ENCODE peak calls at places on chromosomes 1 and 21, in eight cellular contexts. N is heart left ventricle, J is uterus, H is K562, V is suprapubic skin, O is body of pancreas, D is tibial nerve, Z is gastrocnemius medialis. A is an unnamed sample. For H3K27me3, the result is how much of the 10 kb centered on the place peaks cover.

GRCh38 chr21:31733521-31734149 is 1.7 kb upstream of the SCAF4 start:
- DNase-seq in J (no peak), O (no peak), V (no peak), D (no peak), N (no peak), H (peak), Z (no peak), A (no peak)

GRCh38 chr1:9317591-9318331 is 25.1 kb downstream of the SPSB1 start:
- DNase-seq in N (peak), O (no peak), Z (no peak), V (peak), J (peak), H (no peak), D (no peak), A (no peak)

GRCh38 chr1:19349999-19350398 is 37.9 kb downstream of the SLC66A1 start:
- DNase-seq in N (no peak), O (no peak), H (no peak), Z (no peak), J (no peak), D (no peak), V (no peak), A (no peak)

GRCh38 chr1:205188132-205188531 is 23.4 kb downstream of the DSTYK start:
- DNase-seq in O (no peak), Z (no peak), J (no peak), V (no peak), H (no peak), D (no peak), N (no peak), A (no peak)

GRCh38 chr21:23524685-23525084 is 2082.6 kb downstream of the MRPL39 start:
- DNase-seq in N (no peak), J (no peak), H (no peak), V (no peak), O (no peak), Z (no peak), D (no peak), A (no peak)

GRCh38 chr1:94273111-94273510 is 35.7 kb upstream of the ARHGAP29 start:
- DNase-seq in H (no peak), V (no peak), D (no peak), Z (no peak), J (no peak), N (no peak), O (no peak), A (no peak)

GRCh38 chr1:65165269-65166002 is 17.4 kb downstream of the AK4 start:
- DNase-seq in D (no peak), N (no peak), H (peak), Z (no peak), V (peak), O (no peak), J (no peak), A (no peak)

GRCh38 chr1:17494114-17494729 is 45.3 kb upstream of the ARHGEF10L start:
- DNase-seq in H (peak), V (peak), J (peak), O (peak), Z (peak), D (peak), N (peak), A (peak)

GRCh38 chr1:53148123-53148522 is 5.7 kb upstream of the SLC1A7 start:
- DNase-seq in H (no peak), V (no peak), N (no peak), J (no peak), Z (no peak), O (no peak), D (no peak), A (no peak)

GRCh38 chr1:64236584-64236983 is 33.2 kb downstream of the UBE2U start:
- DNase-seq in J (no peak), H (no peak), V (no peak), O (no peak), D (no peak), N (no peak), Z (no peak), A (no peak)

GRCh38 chr1:17028662-17029188 is 17.0 kb upstream of the ATP13A2 start:
- DNase-seq in V (no peak), D (no peak), O (peak), Z (no peak), J (no peak), N (no peak), H (no peak), A (peak)

GRCh38 chr21:32929633-32930038 is 96.1 kb upstream of the OLIG2 start:
- DNase-seq in N (no peak), O (no peak), J (no peak), V (no peak), D (no peak), H (no peak), Z (no peak), A (no peak)

GRCh38 chr1:3494321-3495308 is 40.1 kb downstream of the ARHGEF16 start:
- DNase-seq in J (no peak), O (no peak), H (no peak), Z (no peak), V (no peak), D (no peak), N (no peak), A (no peak)

GRCh38 chr1:234915923-234916675 is 212.5 kb downstream of the TOMM20 start:
- DNase-seq in H (no peak), V (peak), N (no peak), O (no peak), J (peak), Z (peak), D (no peak), A (no peak)

GRCh38 chr1:23444104-23444533 is 19.6 kb upstream of the TCEA3 start:
- DNase-seq in O (no peak), D (peak), V (peak), J (peak), H (no peak), N (peak), Z (peak), A (peak)

GRCh38 chr1:146019225-146020057 is 2.1 kb downstream of the HJV start:
- DNase-seq in D (no peak), H (no peak), O (no peak), Z (peak), N (no peak), J (no peak), V (no peak), A (peak)

GRCh38 chr1:20051218-20051829 is 18.7 kb upstream of the PLA2G5 start:
- DNase-seq in J (no peak), O (no peak), H (no peak), N (no peak), V (no peak), Z (no peak), D (no peak), A (no peak)

GRCh38 chr1:35605882-35606182 is 32.7 kb downstream of the TFAP2E start:
- DNase-seq in N (no peak), O (no peak), D (no peak), Z (no peak), H (no peak), V (no peak), J (no peak), A (no peak)

GRCh38 chr1:36157973-36158826 is 2.2 kb downstream of the MAP7D1 start:
- DNase-seq in Z (no peak), N (no peak), V (no peak), H (no peak), D (no peak), O (no peak), J (no peak), A (no peak)

GRCh38 chr21:14545906-14546480 is at the start of gene SAMSN1:
- DNase-seq in V (no peak), D (no peak), Z (peak), O (no peak), N (peak), J (no peak), H (peak), A (peak)

GRCh38 chr1:100883963-100884362 is 10.7 kb downstream of the EXTL2 start:
- DNase-seq in O (no peak), D (no peak), Z (no peak), V (no peak), N (no peak), H (no peak), J (no peak), A (no peak)

GRCh38 chr1:222171005-222171404 is 376.9 kb downstream of the HHIPL2 start:
- DNase-seq in Z (no peak), V (no peak), D (no peak), O (no peak), N (no peak), J (no peak), H (no peak), A (no peak)

GRCh38 chr1:36155560-36156328 is at the start of gene MAP7D1:
- DNase-seq in D (peak), H (peak), J (peak), O (peak), Z (peak), N (peak), V (peak), A (peak)

GRCh38 chr1:214003233-214003632 is 15.5 kb downstream of the PROX1 start:
- DNase-seq in J (no peak), Z (no peak), D (no peak), V (no peak), N (no peak), O (no peak), H (peak), A (no peak)

GRCh38 chr1:230066466-230067404 is at the start of gene GALNT2:
- DNase-seq in H (peak), V (peak), D (peak), O (peak), N (peak), Z (peak), J (peak), A (peak)

GRCh38 chr21:32403201-32403701 is 9.3 kb upstream of the EVA1C start:
- DNase-seq in O (peak), D (no peak), H (peak), N (peak), V (peak), J (peak), Z (no peak), A (peak)

GRCh38 chr21:26226724-26227123 is 56.2 kb upstream of the APP start:
- DNase-seq in D (no peak), H (no peak), Z (no peak), O (no peak), J (no peak), N (no peak), V (no peak), A (no peak)

GRCh38 chr1:154730251-154730650 is 122.3 kb upstream of the ADAR start:
- DNase-seq in V (no peak), H (no peak), D (no peak), Z (no peak), N (no peak), J (no peak), O (no peak), A (no peak)

GRCh38 chr1:106278706-106279105 is 777.8 kb upstream of the PRMT6 start:
- DNase-seq in J (no peak), Z (no peak), O (no peak), N (no peak), V (no peak), D (no peak), H (no peak), A (no peak)

GRCh38 chr1:84497631-84498278 is 8.4 kb upstream of the SPATA1 start:
- DNase-seq in V (no peak), H (no peak), Z (no peak), O (no peak), D (no peak), N (no peak), J (no peak), A (no peak)

GRCh38 chr1:111045033-111045722 is 81.5 kb upstream of the LRIF1 start:
- DNase-seq in V (no peak), H (no peak), Z (no peak), O (peak), D (no peak), J (no peak), N (no peak), A (no peak)

GRCh38 chr1:52119291-52119690 is 22.6 kb upstream of the ZFYVE9 start:
- DNase-seq in J (no peak), H (no peak), O (no peak), D (no peak), Z (no peak), V (no peak), N (no peak), A (no peak)

GRCh38 chr1:67535474-67535873 is 105.3 kb upstream of the SERBP1 start:
- DNase-seq in N (peak), Z (peak), V (peak), J (peak), H (peak), O (peak), D (peak), A (peak)

GRCh38 chr1:82783025-82783424 is 982.3 kb downstream of the ADGRL2 start:
- DNase-seq in H (no peak), V (no peak), J (no peak), Z (no peak), N (no peak), D (no peak), O (no peak), A (no peak)

GRCh38 chr1:150551784-150552691 is 2.8 kb downstream of the ADAMTSL4 start:
- DNase-seq in J (peak), N (peak), O (no peak), D (peak), Z (peak), V (peak), H (peak), A (peak)

GRCh38 chr1:208928335-208928734 is 655.2 kb upstream of the CAMK1G start:
- DNase-seq in J (no peak), H (no peak), N (no peak), D (no peak), V (no peak), Z (no peak), O (no peak), A (no peak)

GRCh38 chr21:37047079-37047478 is 25.8 kb downstream of the PIGP start:
- DNase-seq in O (no peak), H (no peak), D (no peak), J (no peak), V (no peak), N (no peak), Z (no peak), A (no peak)
- TF ChIP-seq POLR2A in O (no peak), H (no peak), D (no peak), J (no peak), V (no peak), N (no peak), Z (no peak), A (no peak)

DNA sequence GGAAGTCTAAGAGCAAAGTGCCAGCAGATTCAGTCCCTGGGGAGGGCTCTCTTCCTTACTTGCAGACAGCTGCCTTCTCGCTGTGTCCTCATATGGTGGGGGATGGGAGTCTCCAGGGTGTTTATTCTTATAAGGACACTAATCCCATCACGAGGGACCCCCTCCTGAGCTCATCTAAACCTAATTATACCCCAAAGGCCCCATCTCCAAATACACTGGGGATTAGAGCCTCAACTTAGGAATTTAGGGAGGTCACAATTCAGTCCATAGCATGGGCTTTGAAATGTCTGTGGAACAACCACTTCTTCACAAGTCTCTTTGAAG is 34.7 kb upstream of the ZC3H12A start:
- DNase-seq in H (no peak), Z (no peak), N (no peak), J (no peak), O (no peak), V (no peak), D (no peak), A (no peak)
- H3K27me3 ChIP-seq in H (under half), Z (under half), N (under half), J (under half), O (under half), V (under half), D (under half), A (under half)

DNA sequence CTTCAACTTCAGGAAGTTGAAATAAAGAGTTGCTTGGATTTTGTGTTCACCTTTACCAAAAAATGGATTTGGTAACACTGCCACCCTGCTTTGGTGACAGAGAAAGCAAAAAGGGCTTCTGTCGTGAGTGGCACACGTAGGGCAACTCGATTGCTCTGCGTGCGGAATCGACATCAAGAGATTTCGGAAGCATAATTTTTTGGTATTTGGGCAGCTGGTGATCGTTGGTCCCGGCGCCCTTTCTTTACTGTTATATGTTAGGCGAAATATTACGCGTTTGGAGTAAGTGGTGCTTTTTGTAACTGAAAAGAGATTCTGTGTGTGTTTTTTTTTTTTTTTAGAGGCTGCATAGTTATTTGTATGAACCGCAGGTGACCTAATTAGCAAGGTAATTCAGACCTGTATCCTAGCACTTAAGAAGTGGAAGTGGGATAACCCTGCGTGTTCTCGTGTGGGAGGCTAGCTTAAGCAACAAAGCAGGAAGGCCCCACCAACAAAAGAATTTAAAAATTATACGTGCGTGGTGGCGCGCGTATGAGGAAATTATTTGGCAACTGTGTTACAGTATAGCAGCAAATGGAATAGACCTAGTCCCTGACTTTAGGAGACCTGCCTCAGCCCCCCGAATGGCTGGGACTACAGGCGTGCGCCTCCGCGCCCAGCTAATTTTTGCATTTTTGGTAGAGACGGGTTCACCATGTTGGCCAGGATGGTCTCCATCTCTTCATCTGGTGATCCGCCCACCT is at the start of gene RNU11:
- DNase-seq in V (peak), J (peak), H (peak), N (peak), D (peak), Z (peak), O (peak), A (peak)
- TF ChIP-seq POLR2A in V (peak), J (peak), H (peak), N (peak), D (peak), Z (peak), O (peak), A (peak)

DNA sequence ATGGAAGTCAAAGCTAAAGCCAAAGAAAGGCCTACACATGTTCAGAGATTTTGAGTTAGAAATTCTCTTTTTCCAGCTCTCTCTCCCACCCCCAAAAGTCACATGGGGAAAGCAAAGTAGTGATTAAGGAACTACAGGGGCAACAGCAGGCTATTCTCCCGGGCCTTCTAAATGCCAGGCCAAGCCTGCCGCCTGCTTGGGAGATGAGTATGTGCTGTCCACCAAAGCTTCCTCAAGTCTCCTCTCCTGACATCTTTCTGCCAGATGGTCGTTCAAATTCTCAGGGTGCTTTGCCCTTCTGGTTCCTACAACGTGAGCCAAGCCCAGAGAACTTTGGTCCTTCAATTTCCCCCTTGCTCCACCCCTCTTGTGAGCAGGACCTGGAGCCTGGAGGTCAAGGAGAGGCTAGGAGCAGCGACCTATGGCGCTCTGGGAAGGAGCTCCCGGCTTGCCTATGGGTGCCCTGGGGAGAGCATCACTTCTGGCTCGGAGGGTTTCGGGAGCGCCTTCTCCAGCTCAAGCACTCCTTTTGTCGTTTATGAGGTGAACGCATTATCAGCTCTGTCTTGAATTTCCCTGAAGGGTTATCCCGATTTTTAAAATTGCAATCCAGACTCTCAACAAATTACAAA is 4.4 kb upstream of the PRRX1 start:
- DNase-seq in O (no peak), Z (no peak), D (no peak), V (no peak), H (no peak), N (no peak), J (no peak), A (no peak)
- H3K27me3 ChIP-seq in O (under half), Z (under half), D (under half), V (under half), H (under half), N (half or more), J (under half), A (under half)

DNA sequence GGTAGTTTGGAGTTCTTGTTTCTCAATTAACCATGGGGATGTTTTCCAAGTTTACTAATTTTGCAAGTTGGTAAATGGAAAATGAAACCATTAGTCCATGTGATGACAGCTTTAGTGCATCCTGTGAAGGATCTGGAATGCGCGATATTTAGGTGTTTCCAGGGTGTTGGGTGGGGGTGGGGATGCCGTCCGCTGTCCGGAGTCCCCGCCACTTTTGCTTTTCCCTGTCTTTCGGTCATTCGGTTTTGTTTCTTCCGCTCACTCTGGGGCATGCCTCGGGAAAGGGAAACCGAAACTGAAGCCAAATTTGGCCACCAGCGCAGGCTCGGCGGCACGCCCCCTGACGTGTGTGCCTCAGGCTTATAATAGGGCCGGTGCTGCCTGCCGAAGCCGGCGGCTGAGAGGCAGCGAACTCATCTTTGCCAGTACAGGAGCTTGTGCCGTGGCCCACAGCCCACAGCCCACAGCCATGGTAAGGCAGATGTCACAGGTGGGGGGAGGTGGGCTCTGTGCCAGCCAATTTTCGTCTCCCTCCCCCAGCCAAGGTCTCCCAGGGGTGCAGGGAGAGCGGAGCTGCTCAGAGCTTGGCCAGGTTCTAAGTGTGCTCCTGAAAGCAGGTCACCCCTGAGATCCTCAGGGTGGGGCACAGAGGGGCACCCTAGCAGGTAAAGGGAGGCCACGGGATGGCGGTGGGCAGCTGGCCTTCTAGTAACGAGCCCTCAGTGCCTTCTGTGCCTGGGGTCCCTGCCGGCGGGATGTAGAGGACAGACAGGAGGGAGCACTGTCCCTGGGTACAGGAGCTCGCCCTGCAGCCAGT is at the start of gene ISG15:
- DNase-seq in N (peak), V (peak), D (peak), Z (peak), J (peak), H (peak), O (peak), A (peak)
- TF ChIP-seq POLR2A in N (peak), V (no peak), D (peak), Z (peak), J (peak), H (peak), O (peak), A (peak)

A was measured in right lobe of liver.